ENCODE peak calls at places on chromosomes 4 and X, in eight cellular contexts. One of them, this sample, is unnamed.

GRCh38 chrX:108285918-108286317 is 152.3 kb downstream of the COL4A6 start:
- DNase-seq in lung: no peak
- DNase-seq in CD4-positive, alpha-beta T cell: no peak
- DNase-seq in upper lobe of right lung: no peak
- DNase-seq in ascending aorta: no peak
- DNase-seq in OCI-LY7: no peak
- DNase-seq in heart right ventricle: no peak
- DNase-seq in GM12878: no peak
- DNase-seq in this sample: no peak

GRCh38 chr4:54800831-54801530 is 143.2 kb downstream of the KIT start:
- DNase-seq in upper lobe of right lung: no peak
- DNase-seq in CD4-positive, alpha-beta T cell: no peak
- DNase-seq in heart right ventricle: no peak
- DNase-seq in OCI-LY7: no peak
- DNase-seq in ascending aorta: no peak
- DNase-seq in lung: no peak
- DNase-seq in GM12878: no peak
- DNase-seq in this sample: no peak

GRCh38 chrX:72201836-72202536 is 20.4 kb downstream of the PIN4 start:
- DNase-seq in CD4-positive, alpha-beta T cell: no peak
- DNase-seq in lung: no peak
- DNase-seq in GM12878: no peak
- DNase-seq in OCI-LY7: no peak
- DNase-seq in upper lobe of right lung: no peak
- DNase-seq in ascending aorta: no peak
- DNase-seq in heart right ventricle: no peak
- DNase-seq in this sample: no peak

GRCh38 chr4:7027284-7027683 is 15.9 kb upstream of the TADA2B start:
- DNase-seq in upper lobe of right lung: no peak
- DNase-seq in OCI-LY7: no peak
- DNase-seq in lung: no peak
- DNase-seq in ascending aorta: no peak
- DNase-seq in heart right ventricle: no peak
- DNase-seq in CD4-positive, alpha-beta T cell: no peak
- DNase-seq in GM12878: no peak
- DNase-seq in this sample: no peak

GRCh38 chrX:103343105-103343504 is 13.1 kb downstream of the TCEAL7 start:
- DNase-seq in CD4-positive, alpha-beta T cell: peak; percentile 13
- DNase-seq in heart right ventricle: no peak
- DNase-seq in upper lobe of right lung: no peak
- DNase-seq in GM12878: no peak
- DNase-seq in OCI-LY7: peak; percentile 33
- DNase-seq in ascending aorta: no peak
- DNase-seq in lung: no peak
- DNase-seq in this sample: no peak

GRCh38 chrX:39381446-39381845 is 580.2 kb downstream of the MID1IP1 start:
- DNase-seq in lung: no peak
- DNase-seq in GM12878: no peak
- DNase-seq in upper lobe of right lung: no peak
- DNase-seq in OCI-LY7: no peak
- DNase-seq in CD4-positive, alpha-beta T cell: no peak
- DNase-seq in ascending aorta: no peak
- DNase-seq in heart right ventricle: no peak
- DNase-seq in this sample: no peak

GRCh38 chr4:108427946-108428345 is 192.4 kb upstream of the RPL34 start:
- DNase-seq in GM12878: no peak
- DNase-seq in heart right ventricle: no peak
- DNase-seq in OCI-LY7: no peak
- DNase-seq in CD4-positive, alpha-beta T cell: no peak
- DNase-seq in upper lobe of right lung: no peak
- DNase-seq in lung: no peak
- DNase-seq in ascending aorta: no peak
- DNase-seq in this sample: no peak

GRCh38 chr4:126843492-126844067 is 789.2 kb upstream of the INTU start:
- DNase-seq in lung: no peak
- DNase-seq in ascending aorta: no peak
- DNase-seq in upper lobe of right lung: no peak
- DNase-seq in OCI-LY7: no peak
- DNase-seq in GM12878: no peak
- DNase-seq in heart right ventricle: no peak
- DNase-seq in CD4-positive, alpha-beta T cell: no peak
- DNase-seq in this sample: no peak

GRCh38 chr4:25299476-25300203 is 12.9 kb upstream of the ZCCHC4 start:
- DNase-seq in ascending aorta: no peak
- DNase-seq in GM12878: no peak
- DNase-seq in lung: peak; percentile 79
- DNase-seq in CD4-positive, alpha-beta T cell: no peak
- DNase-seq in heart right ventricle: no peak
- DNase-seq in upper lobe of right lung: no peak
- DNase-seq in OCI-LY7: no peak
- DNase-seq in this sample: no peak

GRCh38 chr4:183349673-183350072 is 27.4 kb upstream of the CLDN24 start:
- DNase-seq in lung: no peak
- DNase-seq in GM12878: no peak
- DNase-seq in OCI-LY7: no peak
- DNase-seq in CD4-positive, alpha-beta T cell: no peak
- DNase-seq in heart right ventricle: no peak
- DNase-seq in upper lobe of right lung: no peak
- DNase-seq in ascending aorta: no peak
- DNase-seq in this sample: no peak

GRCh38 chr4:87521757-87522374 is 7.3 kb downstream of the SPARCL1 start:
- DNase-seq in heart right ventricle: no peak
- DNase-seq in upper lobe of right lung: no peak
- DNase-seq in CD4-positive, alpha-beta T cell: no peak
- DNase-seq in lung: no peak
- DNase-seq in GM12878: no peak
- DNase-seq in ascending aorta: no peak
- DNase-seq in OCI-LY7: no peak
- DNase-seq in this sample: no peak

GRCh38 chr4:112061418-112061817 is 83.8 kb upstream of the FAM241A start:
- DNase-seq in CD4-positive, alpha-beta T cell: no peak
- DNase-seq in upper lobe of right lung: no peak
- DNase-seq in ascending aorta: no peak
- DNase-seq in GM12878: no peak
- DNase-seq in lung: no peak
- DNase-seq in heart right ventricle: no peak
- DNase-seq in OCI-LY7: no peak
- DNase-seq in this sample: no peak

GRCh38 chr4:24118031-24118430 is 228.2 kb upstream of the PPARGC1A start:
- DNase-seq in lung: no peak
- DNase-seq in ascending aorta: no peak
- DNase-seq in upper lobe of right lung: no peak
- DNase-seq in OCI-LY7: no peak
- DNase-seq in heart right ventricle: no peak
- DNase-seq in GM12878: no peak
- DNase-seq in CD4-positive, alpha-beta T cell: no peak
- DNase-seq in this sample: no peak

GRCh38 chr4:53591372-53591892 is at the start of gene LNX1:
- DNase-seq in heart right ventricle: no peak
- DNase-seq in OCI-LY7: no peak
- DNase-seq in upper lobe of right lung: peak; percentile 87
- DNase-seq in GM12878: no peak
- DNase-seq in lung: peak; percentile 84
- DNase-seq in CD4-positive, alpha-beta T cell: no peak
- DNase-seq in ascending aorta: no peak
- DNase-seq in this sample: no peak

GRCh38 chr4:94519925-94520789 is 68.4 kb downstream of the PDLIM5 start:
- DNase-seq in ascending aorta: no peak
- DNase-seq in GM12878: no peak
- DNase-seq in lung: no peak
- DNase-seq in upper lobe of right lung: no peak
- DNase-seq in CD4-positive, alpha-beta T cell: no peak
- DNase-seq in heart right ventricle: no peak
- DNase-seq in OCI-LY7: no peak
- DNase-seq in this sample: no peak

GRCh38 chr4:155487231-155487630 is 110.5 kb upstream of the MAP9 start:
- DNase-seq in CD4-positive, alpha-beta T cell: no peak
- DNase-seq in OCI-LY7: no peak
- DNase-seq in upper lobe of right lung: no peak
- DNase-seq in lung: no peak
- DNase-seq in GM12878: no peak
- DNase-seq in heart right ventricle: no peak
- DNase-seq in ascending aorta: no peak
- DNase-seq in this sample: no peak

GRCh38 chr4:35604724-35605123 is 639.6 kb downstream of the ARAP2 start:
- DNase-seq in GM12878: no peak
- DNase-seq in heart right ventricle: no peak
- DNase-seq in upper lobe of right lung: no peak
- DNase-seq in ascending aorta: no peak
- DNase-seq in CD4-positive, alpha-beta T cell: no peak
- DNase-seq in lung: no peak
- DNase-seq in OCI-LY7: no peak
- DNase-seq in this sample: no peak

DNA sequence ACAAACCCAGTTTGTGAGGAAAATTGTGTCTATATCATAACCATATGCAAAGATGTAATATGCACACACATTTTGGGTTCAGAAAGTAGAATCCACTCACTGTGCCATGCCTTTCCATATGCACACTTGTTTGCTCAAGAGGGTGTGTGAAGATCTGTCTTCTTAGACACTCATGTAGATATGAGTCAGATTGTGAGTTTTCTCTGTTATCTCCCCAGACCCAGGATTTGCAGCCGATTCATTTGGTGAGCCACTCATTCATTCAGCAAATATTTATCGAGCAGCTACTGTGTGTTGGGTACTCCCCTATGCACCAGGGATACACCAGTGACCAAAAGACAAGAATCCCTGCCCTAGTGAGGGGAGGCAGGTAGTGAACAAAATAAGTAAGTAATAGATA is 81.5 kb downstream of the CLCN5 start:
- DNase-seq in GM12878: no peak
- DNase-seq in heart right ventricle: no peak
- DNase-seq in upper lobe of right lung: no peak
- DNase-seq in CD4-positive, alpha-beta T cell: no peak
- DNase-seq in ascending aorta: no peak
- DNase-seq in lung: no peak
- DNase-seq in OCI-LY7: no peak
- DNase-seq in this sample: no peak
- H3K9me3 ChIP-seq in GM12878: no peaks in the 10 kb centered on the region
- H3K9me3 ChIP-seq in heart right ventricle: no peaks in the 10 kb centered on the region
- H3K9me3 ChIP-seq in upper lobe of right lung: no peaks in the 10 kb centered on the region
- H3K9me3 ChIP-seq in CD4-positive, alpha-beta T cell: no peaks in the 10 kb centered on the region
- H3K9me3 ChIP-seq in ascending aorta: no peaks in the 10 kb centered on the region
- H3K9me3 ChIP-seq in lung: no peaks in the 10 kb centered on the region
- H3K9me3 ChIP-seq in OCI-LY7: no peaks in the 10 kb centered on the region
- H3K9me3 ChIP-seq in this sample: no peaks in the 10 kb centered on the region

DNA sequence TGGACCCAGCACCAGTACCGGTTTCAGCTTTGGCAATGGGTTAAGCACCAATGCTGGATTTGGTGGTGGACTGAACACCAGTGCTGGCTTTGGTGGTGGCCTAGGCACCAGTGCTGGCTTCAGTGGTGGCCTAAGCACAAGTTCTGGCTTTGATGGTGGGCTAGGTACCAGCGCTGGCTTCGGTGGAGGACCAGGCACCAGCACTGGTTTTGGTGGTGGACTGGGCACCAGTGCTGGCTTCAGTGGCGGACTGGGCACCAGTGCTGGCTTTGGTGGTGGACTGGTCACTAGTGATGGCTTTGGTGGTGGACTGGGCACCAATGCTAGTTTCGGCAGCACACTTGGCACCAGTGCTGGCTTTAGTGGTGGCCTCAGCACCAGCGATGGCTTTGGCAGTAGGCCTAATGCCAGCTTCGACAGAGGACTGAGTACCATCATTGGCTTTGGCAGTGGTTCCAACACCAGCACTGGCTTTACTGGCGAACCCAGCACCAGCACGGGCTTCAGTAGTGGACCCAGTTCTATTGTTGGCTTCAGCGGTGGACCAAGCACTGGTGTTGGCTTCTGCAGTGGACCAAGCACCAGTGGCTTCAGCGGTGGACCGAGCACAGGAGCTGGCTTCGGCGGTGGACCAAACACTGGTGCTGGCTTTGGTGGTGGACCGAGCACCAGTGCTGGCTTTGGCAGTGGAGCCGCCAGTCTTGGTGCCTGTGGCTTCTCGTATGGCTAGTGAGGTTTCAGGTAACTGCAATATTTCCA is 9.8 kb downstream of the TRO start:
- DNase-seq in heart right ventricle: no peak
- DNase-seq in CD4-positive, alpha-beta T cell: no peak
- DNase-seq in upper lobe of right lung: no peak
- DNase-seq in GM12878: no peak
- DNase-seq in lung: no peak
- DNase-seq in ascending aorta: no peak
- DNase-seq in OCI-LY7: no peak
- DNase-seq in this sample: no peak
- H3K9me3 ChIP-seq in heart right ventricle: no peaks in the 10 kb centered on the region
- H3K9me3 ChIP-seq in CD4-positive, alpha-beta T cell: no peaks in the 10 kb centered on the region
- H3K9me3 ChIP-seq in upper lobe of right lung: no peaks in the 10 kb centered on the region
- H3K9me3 ChIP-seq in GM12878: no peaks in the 10 kb centered on the region
- H3K9me3 ChIP-seq in lung: no peaks in the 10 kb centered on the region
- H3K9me3 ChIP-seq in ascending aorta: no peaks in the 10 kb centered on the region
- H3K9me3 ChIP-seq in OCI-LY7: no peaks in the 10 kb centered on the region
- H3K9me3 ChIP-seq in this sample: no peaks in the 10 kb centered on the region

GRCh38 chr4:253936-254756 is 51.1 kb downstream of the ZNF732 start:
- DNase-seq in upper lobe of right lung: no peak
- DNase-seq in CD4-positive, alpha-beta T cell: no peak
- DNase-seq in heart right ventricle: no peak
- DNase-seq in OCI-LY7: no peak
- DNase-seq in GM12878: no peak
- DNase-seq in ascending aorta: no peak
- DNase-seq in lung: no peak
- DNase-seq in this sample: no peak
- H3K9me3 ChIP-seq in upper lobe of right lung: peaks cover 73% of the 10 kb centered on the region
- H3K9me3 ChIP-seq in CD4-positive, alpha-beta T cell: peaks cover 75% of the 10 kb centered on the region
- H3K9me3 ChIP-seq in heart right ventricle: peaks cover 13% of the 10 kb centered on the region
- H3K9me3 ChIP-seq in OCI-LY7: peaks cover 65% of the 10 kb centered on the region
- H3K9me3 ChIP-seq in GM12878: peaks cover 5% of the 10 kb centered on the region
- H3K9me3 ChIP-seq in ascending aorta: peaks cover 100% of the 10 kb centered on the region
- H3K9me3 ChIP-seq in lung: peaks cover 41% of the 10 kb centered on the region
- H3K9me3 ChIP-seq in this sample: peaks cover 22% of the 10 kb centered on the region

DNA sequence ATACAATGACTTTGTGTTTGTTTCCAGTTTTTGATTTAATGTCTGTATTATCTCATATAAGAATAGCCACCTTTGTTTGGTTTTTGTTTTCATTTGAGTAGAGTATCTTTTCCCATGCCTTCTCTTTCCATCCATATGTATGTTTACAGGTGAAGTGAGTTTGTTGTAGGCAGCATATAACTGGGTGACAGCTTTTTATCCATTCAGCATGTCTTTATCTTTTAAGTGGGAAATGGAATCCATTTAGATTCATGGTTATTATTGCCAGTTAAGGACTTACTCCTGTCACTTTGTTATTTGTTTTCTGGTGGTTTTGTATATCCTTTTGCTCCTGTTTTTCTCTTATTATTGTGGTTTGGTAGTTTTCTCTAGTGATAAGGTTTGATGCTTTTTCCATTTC is 34.3 kb downstream of the SCLT1 start:
- DNase-seq in OCI-LY7: no peak
- DNase-seq in CD4-positive, alpha-beta T cell: no peak
- DNase-seq in ascending aorta: no peak
- DNase-seq in lung: no peak
- DNase-seq in upper lobe of right lung: no peak
- DNase-seq in heart right ventricle: no peak
- DNase-seq in GM12878: no peak
- DNase-seq in this sample: no peak
- H3K9me3 ChIP-seq in OCI-LY7: peaks cover 57% of the 10 kb centered on the region
- H3K9me3 ChIP-seq in CD4-positive, alpha-beta T cell: peaks cover 82% of the 10 kb centered on the region
- H3K9me3 ChIP-seq in ascending aorta: peaks cover 100% of the 10 kb centered on the region
- H3K9me3 ChIP-seq in lung: peaks cover 12% of the 10 kb centered on the region
- H3K9me3 ChIP-seq in upper lobe of right lung: peaks cover 54% of the 10 kb centered on the region
- H3K9me3 ChIP-seq in heart right ventricle: peaks cover 3% of the 10 kb centered on the region
- H3K9me3 ChIP-seq in GM12878: peaks cover 41% of the 10 kb centered on the region
- H3K9me3 ChIP-seq in this sample: peaks cover 20% of the 10 kb centered on the region

GRCh38 chr4:1407657-1408333 is 1.6 kb upstream of the NKX1-1 start:
- DNase-seq in OCI-LY7: no peak
- DNase-seq in lung: no peak
- DNase-seq in GM12878: no peak
- DNase-seq in ascending aorta: no peak
- DNase-seq in CD4-positive, alpha-beta T cell: no peak
- DNase-seq in heart right ventricle: no peak
- DNase-seq in upper lobe of right lung: peak; percentile 36
- DNase-seq in this sample: no peak
- H3K9me3 ChIP-seq in OCI-LY7: no peaks in the 10 kb centered on the region
- H3K9me3 ChIP-seq in lung: no peaks in the 10 kb centered on the region
- H3K9me3 ChIP-seq in GM12878: peaks cover 4% of the 10 kb centered on the region
- H3K9me3 ChIP-seq in ascending aorta: no peaks in the 10 kb centered on the region
- H3K9me3 ChIP-seq in CD4-positive, alpha-beta T cell: no peaks in the 10 kb centered on the region
- H3K9me3 ChIP-seq in heart right ventricle: no peaks in the 10 kb centered on the region
- H3K9me3 ChIP-seq in upper lobe of right lung: no peaks in the 10 kb centered on the region
- H3K9me3 ChIP-seq in this sample: no peaks in the 10 kb centered on the region